ENCODE peak calls at places on chromosomes 12 and 14, in four cellular contexts. Z is IMR-90, Y is A549, C is K562. D is an unnamed sample.

GRCh38 chr12:26028953-26029740 is 70.7 kb downstream of the RASSF8 start:
- DNase-seq in Z (peak), Y (peak), C (peak), D (peak)

GRCh38 chr12:44314007-44314500 is 478.2 kb downstream of the TMEM117 start:
- DNase-seq in Z (no peak), Y (no peak), C (no peak), D (no peak)

GRCh38 chr12:94258593-94258992 is 110.2 kb downstream of the PLXNC1 start:
- DNase-seq in Z (no peak), Y (no peak), C (no peak), D (no peak)

GRCh38 chr14:81162941-81163340 is 57.8 kb downstream of the GTF2A1 start:
- DNase-seq in Z (peak), Y (no peak), C (no peak), D (no peak)

GRCh38 chr12:80472912-80473500 is 29.0 kb downstream of the PTPRQ start:
- DNase-seq in Z (peak), Y (peak), C (no peak), D (peak)

GRCh38 chr14:58540693-58541092 is 97.1 kb upstream of the DACT1 start:
- DNase-seq in Z (peak), Y (no peak), C (no peak), D (no peak)

GRCh38 chr14:70999117-70999516 is 91.9 kb downstream of the PCNX1 start:
- DNase-seq in Z (no peak), Y (no peak), C (no peak), D (no peak)

GRCh38 chr14:24404814-24405213 is 6.0 kb downstream of the NYNRIN start:
- DNase-seq in Z (no peak), Y (no peak), C (no peak), D (no peak)

GRCh38 chr14:88518592-88519512 is 36.0 kb downstream of the PTPN21 start:
- DNase-seq in Z (peak), Y (no peak), C (no peak), D (no peak)

GRCh38 chr12:104372048-104372720 is 68.6 kb downstream of the EID3 start:
- DNase-seq in Z (no peak), Y (no peak), C (no peak), D (no peak)

GRCh38 chr14:49820176-49820575 is 32.4 kb downstream of the NEMF start:
- DNase-seq in Z (no peak), Y (no peak), C (no peak), D (no peak)

GRCh38 chr14:81537193-81537592 is 3.5 kb upstream of the SEL1L start:
- DNase-seq in Z (no peak), Y (no peak), C (no peak), D (peak)

DNA sequence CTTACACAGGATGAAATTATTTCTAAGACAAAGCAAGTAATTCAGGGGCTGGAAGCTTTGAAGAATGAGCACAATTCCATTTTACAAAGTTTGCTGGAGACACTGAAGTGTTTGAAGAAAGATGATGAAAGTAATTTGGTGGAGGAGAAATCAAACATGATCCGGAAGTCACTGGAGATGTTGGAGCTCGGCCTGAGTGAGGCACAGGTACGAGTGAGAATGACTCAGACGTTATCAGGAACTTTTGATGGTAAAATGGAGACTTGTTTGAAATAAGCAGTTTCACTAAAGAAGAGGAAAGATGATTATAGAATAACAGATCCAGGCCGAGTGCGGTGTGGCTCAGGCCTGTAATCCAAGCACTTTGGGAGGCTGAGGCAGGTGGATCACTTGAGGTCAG is 25.6 kb downstream of the KLC1 start:
- DNase-seq in Z (no peak), Y (no peak), C (no peak), D (no peak)
- TF ChIP-seq SMC3 in Z (no peak), Y (no peak), C (no peak), D (no peak)

GRCh38 chr12:29241821-29242591 is 92.9 kb downstream of the FAR2 start:
- DNase-seq in Z (peak), Y (no peak), C (no peak), D (peak)
- TF ChIP-seq SMC3 in Z (no peak), Y (no peak), C (no peak), D (no peak)

GRCh38 chr14:73238262-73238852 is 1.1 kb downstream of the PAPLN start:
- DNase-seq in Z (peak), Y (peak), C (no peak), D (peak)
- TF ChIP-seq SMC3 in Z (no peak), Y (no peak), C (no peak), D (no peak)

DNA sequence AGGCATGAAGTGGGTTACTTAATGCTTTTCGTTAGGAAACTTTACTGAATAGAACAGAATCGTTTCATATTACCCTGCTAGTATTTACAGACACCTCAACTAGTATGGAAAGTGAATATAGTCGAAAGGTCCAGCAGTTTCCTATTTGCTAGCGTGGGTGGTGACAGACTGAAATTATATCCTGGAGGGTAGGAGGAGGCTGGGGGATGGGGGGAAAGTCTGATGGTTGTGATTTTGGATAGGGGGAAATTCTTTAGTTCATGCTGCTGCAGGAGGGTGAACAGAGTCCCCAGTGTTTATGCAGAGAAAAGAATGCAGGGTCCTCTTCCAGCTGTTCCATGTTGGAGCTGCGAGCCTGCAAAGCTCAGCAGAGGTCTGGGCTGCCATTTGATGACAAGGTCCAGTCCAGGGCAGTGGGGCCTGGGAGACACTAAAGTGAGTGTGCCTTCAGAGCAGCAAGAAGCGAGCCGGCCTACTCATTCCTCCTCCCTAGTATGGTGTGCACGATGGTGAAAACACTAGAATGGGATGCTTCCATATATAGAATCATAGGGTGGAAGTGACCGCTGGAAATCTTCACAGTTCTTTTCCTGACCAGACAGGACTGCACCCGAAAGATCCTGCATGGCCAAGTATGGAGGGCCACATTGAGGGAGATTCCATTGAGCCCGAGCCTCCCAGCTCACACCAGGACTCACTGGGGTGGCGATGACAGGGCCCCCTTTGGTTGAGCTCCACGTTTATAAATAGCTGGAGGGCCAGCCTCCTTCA is 2.1 kb downstream of the SAMD4A start:
- DNase-seq in Z (peak), Y (no peak), C (no peak), D (peak)
- TF ChIP-seq SMC3 in Z (no peak), Y (no peak), C (no peak), D (no peak)

GRCh38 chr12:9741726-9742125 is 8.8 kb upstream of the CLECL1 start:
- DNase-seq in Z (no peak), Y (no peak), C (no peak), D (no peak)
- TF ChIP-seq SMC3 in Z (no peak), Y (no peak), C (no peak), D (no peak)

DNA sequence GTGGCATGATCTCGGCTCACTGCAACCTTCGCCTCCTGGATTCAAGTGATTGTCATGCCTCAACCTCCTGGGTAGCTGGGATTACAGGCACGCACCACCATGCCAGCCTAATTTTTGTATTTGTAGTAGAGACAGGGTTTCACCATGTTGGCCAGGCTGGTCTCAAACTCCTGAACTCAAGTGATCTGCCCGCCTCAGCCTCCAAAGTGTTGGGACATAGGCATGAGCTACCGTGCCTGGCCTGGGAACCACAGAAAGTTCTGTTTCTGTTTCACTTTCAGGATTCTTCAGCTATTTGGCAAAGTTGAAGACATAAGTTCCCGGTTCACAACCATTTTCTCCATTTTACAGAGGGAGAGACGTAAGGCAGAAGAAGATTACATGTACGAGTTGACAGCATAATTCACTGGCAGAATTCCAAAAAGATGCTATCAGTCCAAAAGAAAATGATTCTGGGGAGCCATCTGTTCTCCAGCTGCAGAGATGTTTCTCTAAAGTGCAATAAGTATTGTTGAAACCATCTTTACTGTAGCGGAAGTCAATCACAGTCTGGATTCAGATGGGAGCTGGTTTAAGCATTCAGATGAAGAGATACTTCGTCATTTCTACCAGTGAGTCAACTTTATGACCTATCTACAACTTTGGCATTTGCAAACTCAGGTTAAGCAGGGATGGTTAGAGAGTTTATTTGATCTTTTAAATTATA is 8.1 kb upstream of the RNF34 start:
- DNase-seq in Z (peak), Y (no peak), C (peak), D (no peak)
- TF ChIP-seq SMC3 in Z (no peak), Y (no peak), C (no peak), D (no peak)

GRCh38 chr12:67420506-67420905 is 151.3 kb downstream of the CAND1 start:
- DNase-seq in Z (no peak), Y (no peak), C (no peak), D (no peak)
- TF ChIP-seq SMC3 in Z (no peak), Y (no peak), C (no peak), D (no peak)

DNA sequence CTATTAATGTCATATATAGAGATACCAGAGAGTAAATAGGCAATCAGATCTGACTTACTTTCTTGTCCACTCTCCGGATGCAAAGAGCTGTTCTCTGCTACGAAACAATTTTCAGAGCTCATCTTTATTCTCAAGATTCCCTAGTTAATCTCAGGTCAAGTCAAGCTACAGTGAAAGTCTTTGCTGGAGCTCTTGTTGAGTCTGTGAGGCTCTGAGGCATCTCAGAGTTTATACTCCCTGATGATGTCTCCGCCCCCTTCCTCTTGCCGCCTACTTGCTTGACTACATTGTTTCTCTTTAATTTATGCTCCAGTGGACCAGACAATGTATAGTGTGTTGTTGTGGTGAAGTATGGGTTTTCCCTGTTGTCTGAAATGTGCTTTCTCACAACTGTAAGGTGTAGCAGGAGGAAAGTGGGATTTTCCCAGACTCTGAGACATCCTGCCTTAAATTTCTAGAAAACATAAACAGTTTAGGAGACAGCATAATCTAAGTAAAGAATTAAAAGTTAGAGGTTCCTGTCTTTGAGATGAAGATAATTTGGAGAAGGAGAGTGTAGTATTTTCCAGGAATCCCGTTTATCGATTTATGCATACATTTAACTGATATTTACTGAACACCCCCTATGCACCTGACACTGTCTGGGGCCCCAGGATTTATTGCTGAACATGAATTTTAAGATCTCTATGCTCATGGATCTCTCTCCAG is at the start of gene CD69:
- DNase-seq in Z (no peak), Y (no peak), C (peak), D (no peak)
- TF ChIP-seq SMC3 in Z (no peak), Y (no peak), C (no peak), D (no peak)

D was measured in HepG2.